ENCODE peak calls at places on chromosome 21, in nine cellular contexts. X is B cell; D is CD8-positive, alpha-beta memory T cell; J is adrenal gland; K is NCI-H1092 treated with DMSO at 0.1 percent for 48 hours; N is GM04503; U is COR-L47; W is posterior vena cava; E is right cardiac atrium. C is an unnamed sample.

GRCh38 chr21:32940079-32941014 is 85.4 kb upstream of the OLIG2 start:
- DNase-seq in X (peak; percentile 67), D (peak; percentile 37), J (peak; percentile 42), K (peak; percentile 34), N (no peak), U (peak; percentile 30), W (no peak), E (no peak), C (peak; percentile 29)

GRCh38 chr21:39825250-39825649 is 42.0 kb upstream of the PCP4 start:
- DNase-seq in X (no peak), D (no peak), J (no peak), K (no peak), N (no peak), U (no peak), W (no peak), E (no peak), C (no peak)

GRCh38 chr21:41170442-41170841 is 2.5 kb downstream of the BACE2 start:
- DNase-seq in X (peak; percentile 58), D (no peak), J (no peak), K (peak; percentile 50), N (no peak), U (no peak), W (no peak), E (no peak), C (peak; percentile 58)

GRCh38 chr21:28834335-28835238 is 158.1 kb downstream of the LTN1 start:
- DNase-seq in X (no peak), D (no peak), J (no peak), K (no peak), N (no peak), U (no peak), W (no peak), E (no peak), C (no peak)

GRCh38 chr21:41245509-41246135 is 71.0 kb upstream of the FAM3B start:
- DNase-seq in X (no peak), D (no peak), J (no peak), K (no peak), N (no peak), U (no peak), W (no peak), E (no peak), C (no peak)

GRCh38 chr21:34204481-34205439 is 131.4 kb downstream of the MRPS6 start:
- DNase-seq in X (no peak), D (no peak), J (no peak), K (peak; percentile 98), N (no peak), U (peak; percentile 90), W (no peak), E (no peak), C (no peak)

GRCh38 chr21:42313501-42313969 is 1.7 kb downstream of the TFF3 start:
- DNase-seq in X (no peak), D (no peak), J (peak; percentile 55), K (peak; percentile 68), N (no peak), U (peak; percentile 90), W (no peak), E (peak; percentile 68), C (no peak)

GRCh38 chr21:42775891-42776290 is 103.4 kb downstream of the WDR4 start:
- DNase-seq in X (no peak), D (no peak), J (no peak), K (no peak), N (no peak), U (no peak), W (no peak), E (no peak), C (no peak)

GRCh38 chr21:37257967-37258877 is 8.9 kb downstream of the VPS26C start:
- DNase-seq in X (peak; percentile 81), D (peak; percentile 80), J (peak; percentile 68), K (peak; percentile 80), N (no peak), U (peak; percentile 75), W (no peak), E (peak; percentile 81), C (peak; percentile 43)